ENCODE peak calls at places on chromosomes 11 and 22, in five cellular contexts. R is type B pancreatic cell, S is GM12878, L is WTC11, C is nephron progenitor cell. B is an unnamed sample.

GRCh38 chr11:8809605-8810272 is 101.2 kb upstream of the AKIP1 start:
- DNase-seq in R (no peak), S (no peak), L (no peak), C (no peak), B (no peak)

GRCh38 chr11:133957926-133958325 is 1.2 kb upstream of the IGSF9B start:
- DNase-seq in R (no peak), S (no peak), L (no peak), C (no peak), B (no peak)

GRCh38 chr11:115471367-115471766 is 32.8 kb downstream of the CADM1 start:
- DNase-seq in R (no peak), S (peak), L (no peak), C (no peak), B (no peak)

GRCh38 chr11:72241290-72241781 is 2.6 kb downstream of the PHOX2A start:
- DNase-seq in R (no peak), S (no peak), L (no peak), C (no peak), B (no peak)

GRCh38 chr11:74559934-74560309 is 32.5 kb upstream of the POLD3 start:
- DNase-seq in R (no peak), S (no peak), L (no peak), C (no peak), B (no peak)

GRCh38 chr11:120220747-120221037 is 9.9 kb downstream of the OAF start:
- DNase-seq in R (no peak), S (no peak), L (no peak), C (no peak), B (no peak)

GRCh38 chr11:79076526-79077115 is 364.2 kb downstream of the TENM4 start:
- DNase-seq in R (no peak), S (no peak), L (peak), C (no peak), B (no peak)

GRCh38 chr11:106172389-106172991 is 95.0 kb downstream of the AASDHPPT start:
- DNase-seq in R (no peak), S (no peak), L (no peak), C (no peak), B (no peak)

GRCh38 chr11:78801161-78801884 is 226.7 kb upstream of the NARS2 start:
- DNase-seq in R (no peak), S (no peak), L (no peak), C (no peak), B (no peak)

GRCh38 chr11:129402196-129402595 is 26.5 kb downstream of the BARX2 start:
- DNase-seq in R (no peak), S (no peak), L (no peak), C (no peak), B (no peak)

GRCh38 chr22:46352691-46353386 is 17.3 kb downstream of the TRMU start:
- DNase-seq in R (no peak), S (no peak), L (no peak), C (no peak), B (no peak)

GRCh38 chr22:31627223-31627731 is 34.7 kb downstream of the PISD start:
- DNase-seq in R (no peak), S (no peak), L (no peak), C (no peak), B (no peak)

GRCh38 chr22:31628362-31628761 is 33.7 kb downstream of the PISD start:
- DNase-seq in R (no peak), S (no peak), L (no peak), C (no peak), B (no peak)

GRCh38 chr22:31630331-31631329 is 31.4 kb downstream of the PISD start:
- DNase-seq in R (peak), S (no peak), L (peak), C (peak), B (peak)

GRCh38 chr22:31629741-31630184 is 32.3 kb downstream of the PISD start:
- DNase-seq in R (peak), S (no peak), L (no peak), C (no peak), B (no peak)

GRCh38 chr22:31628969-31629723 is 32.9 kb downstream of the PISD start:
- DNase-seq in R (no peak), S (no peak), L (no peak), C (no peak), B (no peak)
- TF ChIP-seq CTCF in R (no peak), S (peak), L (no peak), C (no peak), B (no peak)

DNA sequence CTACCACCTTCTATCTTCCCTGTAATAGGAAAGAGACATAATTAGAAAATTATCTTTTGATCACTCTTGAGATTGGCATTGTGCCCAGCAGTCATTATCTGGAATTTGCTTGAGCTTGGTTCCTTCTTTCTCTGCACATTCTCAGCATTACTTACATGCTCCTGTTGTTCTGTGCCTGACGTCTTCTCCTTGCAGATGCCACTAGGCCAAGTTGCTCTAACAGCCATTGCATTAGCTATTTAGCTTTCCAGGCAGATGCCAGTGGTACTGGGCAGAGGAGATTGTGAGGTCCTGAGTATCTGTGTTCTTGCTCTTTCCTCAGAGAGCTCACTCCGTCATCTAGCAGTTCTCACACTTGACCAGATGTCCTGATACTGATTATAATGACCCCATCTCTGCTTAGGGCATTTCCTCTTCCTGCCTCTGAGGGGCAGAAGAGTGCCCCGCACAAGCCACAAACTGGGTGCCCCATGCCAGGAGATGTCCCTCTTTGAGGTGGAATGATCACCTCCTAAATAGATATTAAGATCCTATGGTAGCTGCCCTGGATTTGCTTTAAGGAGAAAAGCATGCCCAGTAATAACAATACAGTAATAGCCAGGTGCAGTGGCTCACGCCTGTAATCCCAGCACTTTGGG is 30.7 kb downstream of the ARHGAP1 start:
- DNase-seq in R (no peak), S (no peak), L (no peak), C (no peak), B (no peak)
- TF ChIP-seq CTCF in R (peak), S (peak), L (no peak), C (no peak), B (peak)

GRCh38 chr11:19320764-19321163 is 80.0 kb upstream of the E2F8 start:
- DNase-seq in R (no peak), S (no peak), L (no peak), C (no peak), B (no peak)

GRCh38 chr11:19327280-19327679 is 86.5 kb upstream of the E2F8 start:
- DNase-seq in R (no peak), S (no peak), L (no peak), C (no peak), B (no peak)

GRCh38 chr11:19321351-19321750 is 80.6 kb upstream of the E2F8 start:
- DNase-seq in R (no peak), S (no peak), L (no peak), C (no peak), B (no peak)

GRCh38 chr11:19326499-19326898 is 85.8 kb upstream of the E2F8 start:
- DNase-seq in R (no peak), S (no peak), L (no peak), C (no peak), B (no peak)

DNA sequence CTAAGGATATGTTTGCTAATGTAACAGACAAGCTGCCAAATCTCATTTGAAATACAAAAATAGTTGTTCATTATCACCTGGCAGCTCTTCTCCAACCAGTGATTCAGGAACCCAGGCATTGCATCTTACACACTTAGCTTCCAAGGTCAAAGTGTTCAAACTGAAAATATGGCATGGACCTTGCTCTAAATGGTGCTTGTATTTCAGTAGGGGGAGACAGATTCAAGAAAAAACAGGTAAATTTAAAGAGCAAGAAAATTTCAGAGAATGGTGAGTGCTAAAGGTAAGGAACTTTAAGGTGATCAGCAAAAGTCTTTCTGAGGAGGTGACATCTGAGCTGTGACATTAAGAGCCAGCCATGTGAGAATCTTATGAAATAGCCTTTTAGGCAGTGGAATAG is 82.8 kb upstream of the E2F8 start:
- DNase-seq in R (no peak), S (no peak), L (no peak), C (no peak), B (no peak)
- TF ChIP-seq CTCF in R (no peak), S (peak), L (no peak), C (no peak), B (no peak)

DNA sequence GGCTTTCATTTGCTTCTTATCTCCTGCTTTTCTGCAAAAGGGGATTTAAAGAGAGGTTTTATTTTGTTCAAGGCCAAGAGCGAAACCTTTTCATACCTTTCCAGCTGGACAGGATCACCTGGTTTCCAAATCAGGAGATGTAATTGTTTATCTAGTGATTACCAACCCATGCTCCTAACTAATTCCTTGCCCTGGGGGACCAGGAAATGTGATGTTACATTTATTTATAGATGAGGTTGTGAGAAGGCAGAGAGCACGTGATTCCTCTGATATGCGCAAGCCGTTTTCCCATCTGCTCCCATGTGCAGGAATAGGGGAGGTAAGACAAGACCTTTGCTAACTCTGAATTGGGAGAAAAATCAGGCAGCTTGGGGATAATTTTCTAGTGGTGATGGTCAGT is 507.2 kb upstream of the LARGE1 start:
- DNase-seq in R (no peak), S (no peak), L (no peak), C (no peak), B (no peak)
- TF ChIP-seq CTCF in R (no peak), S (no peak), L (no peak), C (no peak), B (no peak)

GRCh38 chr22:41821449-41822030 is 11.4 kb upstream of the SREBF2 start:
- DNase-seq in R (no peak), S (no peak), L (no peak), C (no peak), B (no peak)
- TF ChIP-seq CTCF in R (no peak), S (no peak), L (no peak), C (no peak), B (no peak)

GRCh38 chr22:19058713-19059451 is 63.3 kb downstream of the DGCR2 start:
- DNase-seq in R (peak), S (no peak), L (no peak), C (no peak), B (no peak)
- TF ChIP-seq CTCF in R (no peak), S (no peak), L (no peak), C (no peak), B (no peak)

GRCh38 chr11:2691355-2691761 is 8.4 kb downstream of the KCNQ1OT1 start:
- DNase-seq in R (no peak), S (no peak), L (peak), C (no peak), B (no peak)

GRCh38 chr11:2693851-2694261 is 5.9 kb downstream of the KCNQ1OT1 start:
- DNase-seq in R (no peak), S (no peak), L (peak), C (no peak), B (no peak)

GRCh38 chr11:2693271-2693833 is 6.4 kb downstream of the KCNQ1OT1 start:
- DNase-seq in R (no peak), S (no peak), L (peak), C (no peak), B (no peak)

GRCh38 chr11:2690596-2691354 is 9.0 kb downstream of the KCNQ1OT1 start:
- DNase-seq in R (no peak), S (no peak), L (peak), C (no peak), B (no peak)

DNA sequence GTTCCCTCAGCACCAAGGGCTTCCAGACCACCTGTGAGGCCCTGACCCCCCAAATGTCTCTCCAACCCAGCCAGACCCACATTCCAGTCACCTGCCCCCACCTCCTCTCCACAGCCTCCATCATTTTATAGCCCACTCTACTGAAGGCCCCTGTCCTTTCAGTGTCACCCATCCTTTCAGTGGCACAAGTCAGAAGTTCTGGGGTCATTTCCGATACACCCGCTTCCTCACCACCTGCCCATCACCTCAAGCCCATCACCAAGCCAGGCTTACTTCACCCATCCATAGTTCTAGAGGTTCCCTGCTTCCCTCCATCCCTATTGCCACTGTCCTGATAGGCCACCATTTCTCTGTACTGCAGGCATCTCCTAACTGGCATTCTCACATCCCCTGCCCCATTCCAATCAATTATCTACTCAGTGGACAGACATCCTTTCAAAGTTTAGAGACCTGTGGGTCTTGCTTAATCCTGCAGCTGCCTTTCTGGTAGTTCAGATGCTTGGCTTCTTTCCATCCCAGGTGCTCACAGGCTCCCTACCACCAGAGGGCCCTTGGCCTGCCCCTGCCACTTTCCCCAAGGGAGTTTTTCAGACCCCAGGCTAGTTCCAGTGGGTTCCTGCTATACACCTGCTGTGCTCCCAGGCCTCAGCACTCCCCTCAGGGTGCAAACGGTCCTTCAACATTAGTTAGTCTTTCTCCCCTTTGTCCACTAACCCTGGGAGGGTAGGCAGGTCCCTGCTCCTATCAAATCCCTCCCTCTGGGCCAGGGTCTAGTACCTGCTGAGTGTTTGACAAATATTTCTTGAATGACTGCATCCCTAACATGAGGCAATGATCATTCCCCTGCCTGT is 7.6 kb downstream of the KCNQ1OT1 start:
- DNase-seq in R (no peak), S (no peak), L (peak), C (no peak), B (no peak)
- TF ChIP-seq CTCF in R (peak), S (peak), L (peak), C (no peak), B (peak)

B was measured in progenitor cell of endocrine pancreas.